ENCODE peak calls at places on chromosomes 5 and 9, in nine cellular contexts. X, I, Z, F, M, K, G, Y and Q are unnamed samples.

GRCh38 chr5:132094393-132095076 is 20.9 kb downstream of the CSF2 start:
- DNase-seq in G (peak), Z (no peak), K (peak), X (peak), I (peak), M (no peak), F (no peak), Y (no peak), Q (no peak)

GRCh38 chr9:4298255-4299005 is 1.4 kb downstream of the GLIS3 start:
- DNase-seq in I (no peak), M (peak), F (peak), G (peak), Z (no peak), Y (no peak), X (peak), K (peak), Q (peak)

GRCh38 chr5:50968296-50969206 is 302.1 kb downstream of the PARP8 start:
- DNase-seq in Y (no peak), X (no peak), G (no peak), K (no peak), Z (no peak), F (peak), M (no peak), I (no peak), Q (peak)

GRCh38 chr9:127705577-127706215 is 1.1 kb upstream of the CFAP157 start:
- DNase-seq in Z (no peak), G (no peak), Y (no peak), X (no peak), K (no peak), I (no peak), F (no peak), M (no peak), Q (no peak)

GRCh38 chr9:97900103-97900737 is 22.1 kb downstream of the TRMO start:
- DNase-seq in Z (no peak), X (peak), I (no peak), Y (no peak), G (peak), F (no peak), M (no peak), K (peak), Q (no peak)

GRCh38 chr5:9166202-9167147 is 379.4 kb downstream of the SEMA5A start:
- DNase-seq in Z (no peak), I (no peak), F (no peak), M (no peak), Y (no peak), K (no peak), G (no peak), X (no peak), Q (no peak)

GRCh38 chr5:36177715-36178556 is 26.0 kb downstream of the SKP2 start:
- DNase-seq in F (peak), G (peak), Y (no peak), Z (no peak), M (no peak), I (no peak), X (peak), K (peak), Q (no peak)

GRCh38 chr9:131654857-131655577 is 84.9 kb downstream of the RAPGEF1 start:
- DNase-seq in X (no peak), G (no peak), Y (no peak), F (no peak), K (no peak), M (no peak), I (no peak), Z (no peak), Q (no peak)

GRCh38 chr5:56989676-56990075 is 37.8 kb upstream of the MIER3 start:
- DNase-seq in Z (no peak), G (no peak), F (no peak), M (no peak), K (no peak), X (no peak), Y (no peak), I (no peak), Q (no peak)

GRCh38 chr5:114319236-114319635 is 42.6 kb upstream of the KCNN2 start:
- DNase-seq in K (no peak), G (no peak), Z (no peak), I (no peak), X (no peak), Y (no peak), M (no peak), F (no peak), Q (no peak)

GRCh38 chr9:68904454-68904853 is 109.5 kb downstream of the PRKACG start:
- DNase-seq in I (no peak), G (no peak), Y (no peak), K (no peak), F (peak), M (no peak), X (peak), Z (no peak), Q (no peak)

GRCh38 chr5:120540097-120540496 is 76.0 kb downstream of the PRR16 start:
- DNase-seq in G (no peak), X (no peak), Y (no peak), M (no peak), F (no peak), K (no peak), Z (no peak), I (no peak), Q (no peak)

GRCh38 chr5:167934561-167934971 is 356.9 kb upstream of the WWC1 start:
- DNase-seq in F (no peak), M (peak), I (no peak), K (peak), Z (no peak), G (no peak), Y (peak), X (peak), Q (no peak)

GRCh38 chr5:15683332-15683731 is 183.4 kb downstream of the FBXL7 start:
- DNase-seq in Y (no peak), M (peak), K (no peak), I (no peak), F (no peak), Z (peak), G (no peak), X (peak), Q (no peak)

GRCh38 chr9:20238921-20239320 is 383.4 kb downstream of the MLLT3 start:
- DNase-seq in K (peak), X (peak), Y (no peak), Z (no peak), F (no peak), M (no peak), I (no peak), G (no peak), Q (no peak)

GRCh38 chr9:90642570-90643539 is at the start of gene DIRAS2:
- DNase-seq in M (peak), I (no peak), Y (peak), G (peak), Z (peak), X (peak), K (peak), F (peak), Q (peak)

GRCh38 chr9:107749787-107750444 is 260.3 kb upstream of the KLF4 start:
- DNase-seq in K (peak), G (peak), Y (peak), I (no peak), F (peak), M (peak), X (peak), Z (peak), Q (no peak)

GRCh38 chr5:153623906-153624765 is 133.7 kb downstream of the GRIA1 start:
- DNase-seq in I (no peak), X (peak), K (peak), Z (no peak), Y (no peak), M (no peak), G (peak), F (no peak), Q (no peak)

GRCh38 chr5:103273952-103274351 is 15.4 kb downstream of the MACIR start:
- DNase-seq in I (no peak), Z (no peak), F (no peak), X (no peak), M (no peak), K (no peak), G (peak), Y (no peak), Q (no peak)

GRCh38 chr5:113614191-113614590 is 100.7 kb downstream of the YTHDC2 start:
- DNase-seq in I (no peak), X (no peak), Y (no peak), Z (no peak), K (no peak), M (no peak), G (no peak), F (no peak), Q (no peak)

GRCh38 chr5:148554621-148555020 is 99.7 kb downstream of the HTR4 start:
- DNase-seq in I (no peak), Y (no peak), X (no peak), M (no peak), K (no peak), F (no peak), G (no peak), Z (no peak), Q (no peak)

GRCh38 chr5:72955143-72955767 is 586 bp upstream of the FCHO2 start:
- DNase-seq in Z (peak), K (no peak), G (no peak), I (no peak), M (peak), X (no peak), F (no peak), Y (no peak), Q (no peak)

GRCh38 chr5:55622460-55622859 is 87.7 kb upstream of the PLPP1 start:
- DNase-seq in I (no peak), G (no peak), X (no peak), K (no peak), F (no peak), Y (no peak), Z (no peak), M (no peak), Q (no peak)

GRCh38 chr5:308672-309271 is 12.7 kb upstream of the AHRR start:
- DNase-seq in Z (no peak), X (peak), G (peak), F (peak), Y (no peak), I (no peak), K (peak), M (no peak), Q (no peak)

GRCh38 chr5:10592598-10592997 is 28.7 kb downstream of the ANKRD33B start:
- DNase-seq in I (no peak), M (no peak), Z (no peak), G (no peak), Y (no peak), X (no peak), F (no peak), K (no peak), Q (no peak)

GRCh38 chr9:107737987-107738743 is 248.6 kb upstream of the KLF4 start:
- DNase-seq in M (peak), Z (no peak), K (peak), X (peak), F (no peak), G (peak), Y (no peak), I (peak), Q (no peak)

GRCh38 chr5:139641116-139642080 is 6.8 kb upstream of the CXXC5 start:
- DNase-seq in X (no peak), Y (no peak), Z (no peak), M (no peak), G (no peak), F (no peak), K (no peak), I (no peak), Q (no peak)

GRCh38 chr5:97998946-97999345 is 774.5 kb upstream of the RGMB start:
- DNase-seq in Z (no peak), F (no peak), Y (no peak), G (no peak), K (no peak), M (no peak), X (no peak), I (no peak), Q (no peak)

GRCh38 chr5:149380466-149381121 is 1.5 kb upstream of the IL17B start:
- DNase-seq in I (no peak), M (no peak), G (no peak), X (no peak), K (no peak), Y (no peak), F (no peak), Z (no peak), Q (no peak)

GRCh38 chr5:96344678-96345612 is 88.1 kb downstream of the PCSK1 start:
- DNase-seq in G (peak), X (peak), M (no peak), Z (no peak), K (peak), I (no peak), F (peak), Y (no peak), Q (peak)

GRCh38 chr5:117731445-117731844 is 1156.8 kb upstream of the SEMA6A start:
- DNase-seq in Y (no peak), Z (no peak), G (no peak), M (no peak), I (no peak), K (no peak), X (no peak), F (no peak), Q (no peak)

GRCh38 chr5:28305891-28306290 is 1267.5 kb upstream of the CDH9 start:
- DNase-seq in I (no peak), K (no peak), Z (no peak), F (no peak), Y (no peak), M (no peak), G (no peak), X (no peak), Q (no peak)

GRCh38 chr9:26012797-26013594 is 334.8 kb upstream of the TUSC1 start:
- DNase-seq in G (peak), F (no peak), Z (no peak), I (no peak), Y (no peak), M (no peak), X (peak), K (peak), Q (no peak)

GRCh38 chr9:111662851-111663823 is 1.7 kb downstream of the GNG10 start:
- DNase-seq in F (no peak), I (peak), K (no peak), X (no peak), G (no peak), Y (no peak), M (no peak), Z (peak), Q (no peak)

GRCh38 chr9:92615790-92616189 is 54.1 kb downstream of the IPPK start:
- DNase-seq in Z (no peak), M (no peak), G (no peak), F (no peak), K (no peak), Y (no peak), I (no peak), X (no peak), Q (no peak)

GRCh38 chr9:110050925-110051355 is 157.0 kb downstream of the C9orf152 start:
- DNase-seq in K (peak), G (peak), M (no peak), Z (no peak), F (peak), I (peak), Y (no peak), X (peak), Q (no peak)

GRCh38 chr5:128850049-128850448 is 115.2 kb upstream of the SLC27A6 start:
- DNase-seq in M (no peak), K (no peak), X (no peak), I (no peak), Z (no peak), Y (no peak), F (no peak), G (no peak), Q (no peak)

GRCh38 chr5:123037104-123037418 is 536 bp upstream of the PPIC start:
- DNase-seq in Z (no peak), I (no peak), K (no peak), M (no peak), Y (no peak), X (no peak), G (no peak), F (no peak), Q (no peak)
- TF ChIP-seq CTCF in Z (no peak), I (no peak), K (no peak), M (no peak), Y (no peak), X (no peak), G (no peak), F (no peak), Q (no peak)

GRCh38 chr9:135230817-135231520 is 143.5 kb downstream of the OLFM1 start:
- DNase-seq in K (no peak), Y (no peak), M (peak), I (no peak), G (no peak), Z (peak), X (no peak), F (no peak), Q (no peak)
- TF ChIP-seq CTCF in K (no peak), Y (no peak), M (no peak), I (no peak), G (no peak), Z (no peak), X (no peak), F (no peak), Q (no peak)

GRCh38 chr9:113350937-113351336 is 1.6 kb downstream of the BSPRY start:
- DNase-seq in X (no peak), F (no peak), Z (no peak), K (no peak), G (no peak), Y (no peak), I (no peak), M (no peak), Q (no peak)
- TF ChIP-seq CTCF in X (no peak), F (no peak), Z (no peak), K (no peak), G (no peak), Y (no peak), I (no peak), M (no peak), Q (no peak)

GRCh38 chr5:40797273-40798011 is 732 bp downstream of the PRKAA1 start:
- DNase-seq in G (peak), K (peak), M (peak), Y (peak), F (peak), X (peak), Z (peak), I (no peak), Q (peak)

GRCh38 chr5:40798856-40799210 is 659 bp upstream of the PRKAA1 start:
- DNase-seq in X (no peak), K (no peak), I (no peak), M (no peak), G (peak), Y (no peak), F (no peak), Z (no peak), Q (no peak)

GRCh38 chr5:40799248-40799647 is 1.1 kb upstream of the PRKAA1 start:
- DNase-seq in X (peak), M (no peak), I (no peak), G (peak), F (peak), Z (no peak), K (no peak), Y (no peak), Q (no peak)

GRCh38 chr5:40796487-40796889 is 1.7 kb downstream of the PRKAA1 start:
- DNase-seq in X (peak), K (peak), G (peak), M (no peak), Y (no peak), Z (no peak), F (peak), I (no peak), Q (no peak)

GRCh38 chr5:40798012-40798855 is at the start of gene PRKAA1:
- DNase-seq in M (peak), K (peak), G (peak), Y (peak), X (peak), Z (peak), I (no peak), F (peak), Q (peak)
- TF ChIP-seq CTCF in M (peak), K (peak), G (peak), Y (peak), X (peak), Z (peak), I (peak), F (peak), Q (peak)